ENCODE peak calls at places on chromosome 21, in nine cellular contexts. One of them, this sample, is unnamed.

GRCh38 chr21:44337941-44338895 is 972 bp downstream of the CFAP410 start:
- DNase-seq in heart left ventricle: peak
- DNase-seq in Peyer's patch: peak
- DNase-seq in psoas muscle: peak
- DNase-seq in H1: no peak
- DNase-seq in foreskin fibroblast: peak
- DNase-seq in transverse colon: peak
- DNase-seq in HCT116: peak
- DNase-seq in neural progenitor cell: peak
- DNase-seq in this sample: no peak

GRCh38 chr21:44918581-44919033 is 2.1 kb downstream of the ITGB2 start:
- DNase-seq in Peyer's patch: no peak
- DNase-seq in heart left ventricle: no peak
- DNase-seq in transverse colon: no peak
- DNase-seq in foreskin fibroblast: no peak
- DNase-seq in H1: no peak
- DNase-seq in psoas muscle: peak
- DNase-seq in neural progenitor cell: peak
- DNase-seq in HCT116: no peak
- DNase-seq in this sample: no peak

GRCh38 chr21:16496594-16496993 is 766.8 kb downstream of the USP25 start:
- DNase-seq in neural progenitor cell: no peak
- DNase-seq in foreskin fibroblast: no peak
- DNase-seq in transverse colon: no peak
- DNase-seq in psoas muscle: no peak
- DNase-seq in HCT116: no peak
- DNase-seq in heart left ventricle: no peak
- DNase-seq in Peyer's patch: no peak
- DNase-seq in H1: no peak
- DNase-seq in this sample: no peak

GRCh38 chr21:37374026-37374425 is 7.5 kb downstream of the DYRK1A start:
- DNase-seq in HCT116: no peak
- DNase-seq in transverse colon: no peak
- DNase-seq in Peyer's patch: no peak
- DNase-seq in H1: no peak
- DNase-seq in psoas muscle: no peak
- DNase-seq in foreskin fibroblast: peak
- DNase-seq in neural progenitor cell: no peak
- DNase-seq in heart left ventricle: no peak
- DNase-seq in this sample: no peak

GRCh38 chr21:41622831-41623548 is 115.0 kb upstream of the TMPRSS2 start:
- DNase-seq in neural progenitor cell: no peak
- DNase-seq in foreskin fibroblast: no peak
- DNase-seq in psoas muscle: no peak
- DNase-seq in HCT116: no peak
- DNase-seq in heart left ventricle: no peak
- DNase-seq in transverse colon: no peak
- DNase-seq in H1: no peak
- DNase-seq in Peyer's patch: no peak
- DNase-seq in this sample: no peak

GRCh38 chr21:42750737-42751530 is 97.5 kb downstream of the PDE9A start:
- DNase-seq in heart left ventricle: no peak
- DNase-seq in HCT116: no peak
- DNase-seq in H1: no peak
- DNase-seq in transverse colon: no peak
- DNase-seq in Peyer's patch: no peak
- DNase-seq in foreskin fibroblast: no peak
- DNase-seq in psoas muscle: no peak
- DNase-seq in neural progenitor cell: no peak
- DNase-seq in this sample: no peak

GRCh38 chr21:43282358-43283120 is 113.7 kb downstream of the CRYAA start:
- DNase-seq in H1: no peak
- DNase-seq in HCT116: no peak
- DNase-seq in psoas muscle: peak
- DNase-seq in transverse colon: no peak
- DNase-seq in Peyer's patch: no peak
- DNase-seq in neural progenitor cell: no peak
- DNase-seq in foreskin fibroblast: no peak
- DNase-seq in heart left ventricle: peak
- DNase-seq in this sample: no peak

GRCh38 chr21:40255665-40256064 is 388.4 kb downstream of the PCP4 start:
- DNase-seq in foreskin fibroblast: no peak
- DNase-seq in heart left ventricle: no peak
- DNase-seq in HCT116: no peak
- DNase-seq in neural progenitor cell: no peak
- DNase-seq in Peyer's patch: no peak
- DNase-seq in psoas muscle: no peak
- DNase-seq in transverse colon: no peak
- DNase-seq in H1: no peak
- DNase-seq in this sample: no peak

GRCh38 chr21:42411197-42411869 is 7.6 kb downstream of the UBASH3A start:
- DNase-seq in heart left ventricle: no peak
- DNase-seq in transverse colon: no peak
- DNase-seq in Peyer's patch: no peak
- DNase-seq in psoas muscle: no peak
- DNase-seq in foreskin fibroblast: no peak
- DNase-seq in neural progenitor cell: peak
- DNase-seq in H1: no peak
- DNase-seq in HCT116: no peak
- DNase-seq in this sample: no peak

GRCh38 chr21:37670883-37671282 is 245.4 kb downstream of the KCNJ6 start:
- DNase-seq in HCT116: no peak
- DNase-seq in Peyer's patch: no peak
- DNase-seq in H1: no peak
- DNase-seq in neural progenitor cell: no peak
- DNase-seq in transverse colon: no peak
- DNase-seq in psoas muscle: no peak
- DNase-seq in foreskin fibroblast: no peak
- DNase-seq in heart left ventricle: no peak
- DNase-seq in this sample: no peak

GRCh38 chr21:25421327-25422028 is 185.8 kb downstream of the MRPL39 start:
- DNase-seq in neural progenitor cell: peak
- DNase-seq in foreskin fibroblast: peak
- DNase-seq in HCT116: no peak
- DNase-seq in psoas muscle: no peak
- DNase-seq in Peyer's patch: peak
- DNase-seq in heart left ventricle: no peak
- DNase-seq in transverse colon: peak
- DNase-seq in H1: peak
- DNase-seq in this sample: peak

GRCh38 chr21:41393876-41394465 is 32.1 kb upstream of the MX1 start:
- DNase-seq in heart left ventricle: no peak
- DNase-seq in foreskin fibroblast: no peak
- DNase-seq in neural progenitor cell: no peak
- DNase-seq in HCT116: no peak
- DNase-seq in Peyer's patch: no peak
- DNase-seq in transverse colon: no peak
- DNase-seq in H1: no peak
- DNase-seq in psoas muscle: no peak
- DNase-seq in this sample: no peak

GRCh38 chr21:44865561-44866280 is 7.8 kb downstream of the PTTG1IP start:
- DNase-seq in HCT116: no peak
- DNase-seq in Peyer's patch: no peak
- DNase-seq in heart left ventricle: peak
- DNase-seq in transverse colon: no peak
- DNase-seq in foreskin fibroblast: no peak
- DNase-seq in H1: no peak
- DNase-seq in neural progenitor cell: no peak
- DNase-seq in psoas muscle: no peak
- DNase-seq in this sample: no peak

GRCh38 chr21:29146726-29147125 is 16.3 kb downstream of the MAP3K7CL start:
- DNase-seq in foreskin fibroblast: no peak
- DNase-seq in heart left ventricle: no peak
- DNase-seq in HCT116: no peak
- DNase-seq in transverse colon: no peak
- DNase-seq in neural progenitor cell: no peak
- DNase-seq in H1: no peak
- DNase-seq in psoas muscle: no peak
- DNase-seq in Peyer's patch: no peak
- DNase-seq in this sample: no peak

GRCh38 chr21:29148535-29148934 is 18.1 kb downstream of the MAP3K7CL start:
- DNase-seq in transverse colon: no peak
- DNase-seq in Peyer's patch: no peak
- DNase-seq in foreskin fibroblast: peak
- DNase-seq in H1: no peak
- DNase-seq in HCT116: no peak
- DNase-seq in neural progenitor cell: no peak
- DNase-seq in heart left ventricle: no peak
- DNase-seq in psoas muscle: no peak
- DNase-seq in this sample: no peak

GRCh38 chr21:29145837-29146453 is 15.5 kb downstream of the MAP3K7CL start:
- DNase-seq in H1: no peak
- DNase-seq in Peyer's patch: no peak
- DNase-seq in transverse colon: no peak
- DNase-seq in foreskin fibroblast: no peak
- DNase-seq in psoas muscle: no peak
- DNase-seq in neural progenitor cell: no peak
- DNase-seq in heart left ventricle: no peak
- DNase-seq in HCT116: no peak
- DNase-seq in this sample: peak

GRCh38 chr21:29144736-29145353 is 14.4 kb downstream of the MAP3K7CL start:
- DNase-seq in heart left ventricle: no peak
- DNase-seq in neural progenitor cell: no peak
- DNase-seq in foreskin fibroblast: peak
- DNase-seq in psoas muscle: no peak
- DNase-seq in Peyer's patch: no peak
- DNase-seq in transverse colon: no peak
- DNase-seq in H1: no peak
- DNase-seq in HCT116: no peak
- DNase-seq in this sample: no peak

DNA sequence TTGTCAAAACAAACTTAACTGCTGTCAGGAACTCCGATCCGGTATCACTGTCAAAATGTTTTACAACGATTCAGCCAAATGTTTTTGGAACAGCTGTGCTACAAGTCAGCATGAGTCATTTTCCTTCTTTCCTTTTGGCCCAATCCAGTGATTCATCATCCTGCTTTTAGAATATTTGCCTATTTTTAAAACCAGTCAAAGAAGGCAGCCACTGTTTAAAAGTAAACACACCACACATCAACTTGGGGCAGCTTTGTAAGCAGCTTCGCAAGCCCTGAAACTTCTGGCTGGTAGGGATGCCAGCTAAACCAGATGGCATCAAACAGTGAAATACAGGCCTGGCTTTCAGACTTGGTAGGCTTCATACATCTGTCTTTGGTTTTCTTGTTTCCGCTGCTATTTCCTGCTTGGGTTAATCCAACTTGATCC is 14.9 kb downstream of the MAP3K7CL start:
- DNase-seq in transverse colon: no peak
- DNase-seq in Peyer's patch: no peak
- DNase-seq in neural progenitor cell: no peak
- DNase-seq in heart left ventricle: no peak
- DNase-seq in foreskin fibroblast: peak
- DNase-seq in HCT116: no peak
- DNase-seq in psoas muscle: peak
- DNase-seq in H1: no peak
- DNase-seq in this sample: no peak
- H3K4me3 ChIP-seq in transverse colon: no peak
- H3K4me3 ChIP-seq in Peyer's patch: no peak
- H3K4me3 ChIP-seq in neural progenitor cell: no peak
- H3K4me3 ChIP-seq in heart left ventricle: no peak
- H3K4me3 ChIP-seq in foreskin fibroblast: no peak
- H3K4me3 ChIP-seq in HCT116: no peak
- H3K4me3 ChIP-seq in psoas muscle: peak
- H3K4me3 ChIP-seq in H1: no peak
- H3K4me3 ChIP-seq in this sample: no peak

DNA sequence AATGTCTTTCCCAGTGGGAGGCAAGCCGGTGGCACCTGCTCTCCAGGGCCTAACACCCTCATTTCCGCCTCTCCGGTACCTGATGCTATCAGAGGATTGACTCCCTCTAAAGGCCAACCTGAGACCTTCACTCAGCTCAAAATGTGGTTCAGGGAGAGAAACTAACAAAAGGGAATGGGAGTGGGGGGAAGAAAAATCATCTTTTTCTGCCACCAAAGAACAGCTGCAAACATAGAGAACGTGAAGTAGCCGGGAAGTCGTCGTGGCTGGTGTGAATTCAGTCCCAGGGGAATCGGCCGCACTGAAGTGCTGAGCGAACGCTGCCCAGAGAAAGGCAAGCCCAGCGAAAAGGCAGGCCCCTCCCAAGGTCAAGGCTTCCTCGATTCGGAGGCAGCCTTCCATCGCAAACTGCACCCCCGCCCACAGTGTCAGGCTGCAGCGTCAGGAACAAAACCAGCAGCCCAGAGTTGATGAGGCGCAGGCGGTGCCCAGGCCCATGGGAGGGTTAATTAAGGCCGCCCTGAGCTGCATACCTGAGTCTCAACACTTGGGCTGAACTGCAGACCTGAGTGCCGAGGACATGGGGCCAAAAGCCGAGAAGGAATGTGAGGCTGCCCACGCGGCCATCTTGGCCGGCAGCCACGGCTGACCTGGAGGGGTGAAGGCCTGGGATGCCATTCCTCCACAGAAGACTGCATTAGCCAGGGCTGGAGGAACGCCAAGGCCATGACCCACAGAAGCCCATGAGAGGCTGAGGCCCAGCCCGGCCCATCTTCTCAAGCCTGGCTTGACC is 160.2 kb downstream of the PSMG1 start:
- DNase-seq in neural progenitor cell: no peak
- DNase-seq in psoas muscle: peak
- DNase-seq in foreskin fibroblast: no peak
- DNase-seq in heart left ventricle: peak
- DNase-seq in Peyer's patch: no peak
- DNase-seq in H1: no peak
- DNase-seq in HCT116: no peak
- DNase-seq in transverse colon: no peak
- DNase-seq in this sample: no peak
- TF ChIP-seq CTCF in neural progenitor cell: peak
- TF ChIP-seq CTCF in psoas muscle: peak
- TF ChIP-seq CTCF in foreskin fibroblast: no peak
- TF ChIP-seq CTCF in heart left ventricle: peak
- TF ChIP-seq CTCF in Peyer's patch: no peak
- TF ChIP-seq CTCF in H1: peak
- TF ChIP-seq CTCF in HCT116: peak
- TF ChIP-seq CTCF in transverse colon: peak
- TF ChIP-seq CTCF in this sample: no peak

GRCh38 chr21:31398574-31398973 is 54.5 kb upstream of the TIAM1 start:
- DNase-seq in foreskin fibroblast: no peak
- DNase-seq in transverse colon: no peak
- DNase-seq in HCT116: no peak
- DNase-seq in H1: no peak
- DNase-seq in psoas muscle: no peak
- DNase-seq in Peyer's patch: no peak
- DNase-seq in neural progenitor cell: no peak
- DNase-seq in heart left ventricle: no peak
- DNase-seq in this sample: no peak
- H3K4me3 ChIP-seq in foreskin fibroblast: no peak
- H3K4me3 ChIP-seq in transverse colon: no peak
- H3K4me3 ChIP-seq in HCT116: no peak
- H3K4me3 ChIP-seq in H1: no peak
- H3K4me3 ChIP-seq in psoas muscle: no peak
- H3K4me3 ChIP-seq in Peyer's patch: no peak
- H3K4me3 ChIP-seq in neural progenitor cell: no peak
- H3K4me3 ChIP-seq in heart left ventricle: no peak
- H3K4me3 ChIP-seq in this sample: no peak

DNA sequence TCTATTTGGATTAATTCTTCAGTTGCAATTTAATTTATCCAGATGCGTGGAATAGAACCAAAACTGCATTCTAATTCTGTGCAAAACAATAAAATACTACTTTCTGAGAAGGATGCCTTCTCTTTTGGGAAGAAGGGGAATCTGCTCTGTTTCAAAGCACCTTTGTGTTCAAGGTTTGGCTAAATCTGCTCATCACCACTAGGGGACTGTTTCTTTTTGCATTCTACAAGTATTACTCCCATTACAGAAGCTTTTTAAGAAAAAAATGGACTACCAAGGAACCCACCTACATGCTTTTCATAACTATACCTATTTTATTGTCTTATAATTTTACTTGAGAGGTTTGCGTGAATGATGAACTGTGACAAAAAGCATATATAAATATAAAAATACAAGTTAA is 18.2 kb downstream of the MRPS6 start:
- DNase-seq in neural progenitor cell: peak
- DNase-seq in HCT116: peak
- DNase-seq in foreskin fibroblast: no peak
- DNase-seq in heart left ventricle: no peak
- DNase-seq in H1: no peak
- DNase-seq in Peyer's patch: no peak
- DNase-seq in psoas muscle: no peak
- DNase-seq in transverse colon: no peak
- DNase-seq in this sample: no peak
- TF ChIP-seq CTCF in neural progenitor cell: peak
- TF ChIP-seq CTCF in HCT116: no peak
- TF ChIP-seq CTCF in foreskin fibroblast: peak
- TF ChIP-seq CTCF in heart left ventricle: no peak
- TF ChIP-seq CTCF in H1: no peak
- TF ChIP-seq CTCF in Peyer's patch: peak
- TF ChIP-seq CTCF in psoas muscle: peak
- TF ChIP-seq CTCF in transverse colon: peak
- TF ChIP-seq CTCF in this sample: peak

This sample was measured in LNCaP clone FGC.